ENCODE peak calls at places on chromosomes 12 and 14, in ten cellular contexts. F is A673, W is posterior vena cava, Y is A172, I is sigmoid colon, S is lower leg skin, Q is activated T-helper 1 cell treated with Interleukin-2 at 50 U/mL for 16 hours, T is pons, E is MV-4-11, Z is foreskin melanocyte. L is an unnamed sample.

GRCh38 chr12:8052679-8053078 is 13.5 kb downstream of the C3AR1 start:
- DNase-seq in F (no peak), W (peak), Y (no peak), I (no peak), S (no peak), Q (no peak), T (peak), E (peak), Z (no peak), L (no peak)

GRCh38 chr12:75725505-75726120 is 214.2 kb upstream of the KRR1 start:
- DNase-seq in F (peak), W (no peak), Y (peak), I (no peak), S (no peak), Q (no peak), T (peak), E (no peak), Z (no peak), L (no peak)

GRCh38 chr12:52631676-52632459 is 13.5 kb upstream of the KRT73 start:
- DNase-seq in F (no peak), W (no peak), Y (no peak), I (no peak), S (no peak), Q (no peak), T (no peak), E (no peak), Z (no peak), L (no peak)

GRCh38 chr14:75442642-75443041 is 14.8 kb downstream of the JDP2 start:
- DNase-seq in F (no peak), W (no peak), Y (no peak), I (no peak), S (no peak), Q (no peak), T (no peak), E (no peak), Z (no peak), L (no peak)

GRCh38 chr12:24244231-24244630 is 294.8 kb upstream of the SOX5 start:
- DNase-seq in F (no peak), W (no peak), Y (no peak), I (no peak), S (no peak), Q (no peak), T (no peak), E (no peak), Z (no peak), L (no peak)

GRCh38 chr14:66503532-66503931 is 4.4 kb upstream of the GPHN start:
- DNase-seq in F (no peak), W (no peak), Y (no peak), I (no peak), S (no peak), Q (no peak), T (no peak), E (no peak), Z (no peak), L (no peak)

GRCh38 chr12:71299541-71300376 is 139.8 kb upstream of the LGR5 start:
- DNase-seq in F (no peak), W (no peak), Y (peak), I (no peak), S (no peak), Q (no peak), T (no peak), E (no peak), Z (no peak), L (no peak)

GRCh38 chr12:117522559-117522958 is 161.1 kb upstream of the NOS1 start:
- DNase-seq in F (no peak), W (no peak), Y (no peak), I (no peak), S (no peak), Q (no peak), T (no peak), E (no peak), Z (no peak), L (no peak)

GRCh38 chr12:103930787-103931536 is 752 bp downstream of the HSP90B1 start:
- DNase-seq in F (no peak), W (peak), Y (no peak), I (peak), S (peak), Q (no peak), T (peak), E (peak), Z (peak), L (no peak)

GRCh38 chr12:120820885-120821510 is 83.2 kb downstream of the SPPL3 start:
- DNase-seq in F (no peak), W (no peak), Y (no peak), I (no peak), S (no peak), Q (no peak), T (peak), E (no peak), Z (peak), L (no peak)

GRCh38 chr14:99387880-99388279 is 92.8 kb downstream of the SETD3 start:
- DNase-seq in F (no peak), W (no peak), Y (no peak), I (no peak), S (no peak), Q (no peak), T (no peak), E (peak), Z (no peak), L (no peak)

GRCh38 chr14:46250113-46250703 is 401.4 kb downstream of the RPL10L start:
- DNase-seq in F (peak), W (no peak), Y (peak), I (no peak), S (no peak), Q (no peak), T (peak), E (peak), Z (peak), L (peak)

GRCh38 chr12:132700212-132700913 is 10.3 kb upstream of the PGAM5 start:
- DNase-seq in F (no peak), W (no peak), Y (peak), I (no peak), S (no peak), Q (no peak), T (no peak), E (no peak), Z (peak), L (no peak)

GRCh38 chr12:115223322-115223721 is 539.3 kb upstream of the TBX3 start:
- DNase-seq in F (no peak), W (no peak), Y (peak), I (no peak), S (no peak), Q (no peak), T (no peak), E (peak), Z (no peak), L (no peak)

GRCh38 chr14:71328183-71328582 is 420.9 kb downstream of the PCNX1 start:
- DNase-seq in F (no peak), W (no peak), Y (no peak), I (no peak), S (no peak), Q (no peak), T (no peak), E (no peak), Z (no peak), L (no peak)

GRCh38 chr12:105775351-105775750 is 363.4 kb downstream of the NUAK1 start:
- DNase-seq in F (no peak), W (no peak), Y (peak), I (no peak), S (no peak), Q (no peak), T (peak), E (peak), Z (peak), L (no peak)

GRCh38 chr12:58833844-58834243 is 86.5 kb downstream of the LRIG3 start:
- DNase-seq in F (peak), W (no peak), Y (no peak), I (no peak), S (no peak), Q (no peak), T (peak), E (no peak), Z (no peak), L (no peak)

GRCh38 chr12:101839324-101840283 is 8.8 kb upstream of the GNPTAB start:
- DNase-seq in F (peak), W (no peak), Y (peak), I (peak), S (peak), Q (peak), T (peak), E (peak), Z (peak), L (peak)

GRCh38 chr14:86777950-86778602 is 1214.9 kb downstream of the GALC start:
- DNase-seq in F (no peak), W (no peak), Y (peak), I (no peak), S (no peak), Q (no peak), T (no peak), E (no peak), Z (no peak), L (no peak)

GRCh38 chr12:117342682-117343081 is 18.7 kb downstream of the NOS1 start:
- DNase-seq in F (peak), W (no peak), Y (peak), I (no peak), S (no peak), Q (no peak), T (no peak), E (no peak), Z (no peak), L (no peak)

GRCh38 chr12:57528831-57529555 is 6.4 kb downstream of the MBD6 start:
- DNase-seq in F (no peak), W (no peak), Y (no peak), I (no peak), S (no peak), Q (no peak), T (no peak), E (no peak), Z (no peak), L (peak)

GRCh38 chr14:61609143-61609851 is 86.0 kb upstream of the HIF1A start:
- DNase-seq in F (no peak), W (no peak), Y (no peak), I (no peak), S (no peak), Q (no peak), T (peak), E (no peak), Z (peak), L (peak)

GRCh38 chr12:58032156-58032555 is 90.8 kb downstream of the ATP23 start:
- DNase-seq in F (no peak), W (no peak), Y (no peak), I (no peak), S (no peak), Q (no peak), T (no peak), E (no peak), Z (no peak), L (no peak)

GRCh38 chr14:67357583-67358354 is 1.8 kb downstream of the ATP6V1D start:
- DNase-seq in F (no peak), W (no peak), Y (peak), I (no peak), S (no peak), Q (no peak), T (no peak), E (no peak), Z (no peak), L (peak)

GRCh38 chr14:104315169-104315568 is 176.8 kb downstream of the KIF26A start:
- DNase-seq in F (no peak), W (peak), Y (no peak), I (peak), S (no peak), Q (no peak), T (no peak), E (no peak), Z (no peak), L (peak)

GRCh38 chr12:79547044-79547734 is 143.6 kb downstream of the PAWR start:
- DNase-seq in F (peak), W (no peak), Y (peak), I (no peak), S (peak), Q (no peak), T (no peak), E (no peak), Z (no peak), L (peak)

GRCh38 chr14:22070119-22070982 is 396.7 kb upstream of the OR4E1 start:
- DNase-seq in F (peak), W (peak), Y (no peak), I (no peak), S (no peak), Q (peak), T (no peak), E (peak), Z (no peak), L (peak)

GRCh38 chr14:53670701-53671100 is 285.9 kb downstream of the BMP4 start:
- DNase-seq in F (no peak), W (no peak), Y (peak), I (no peak), S (no peak), Q (no peak), T (no peak), E (peak), Z (peak), L (no peak)

GRCh38 chr12:118980407-118981014 is 830 bp upstream of the SRRM4 start:
- DNase-seq in F (no peak), W (peak), Y (no peak), I (no peak), S (no peak), Q (no peak), T (no peak), E (no peak), Z (no peak), L (peak)

GRCh38 chr14:67050892-67051291 is 138.3 kb upstream of the GARIN2 start:
- DNase-seq in F (peak), W (no peak), Y (no peak), I (peak), S (no peak), Q (no peak), T (no peak), E (no peak), Z (no peak), L (no peak)

GRCh38 chr14:99658218-99658617 is 13.3 kb downstream of the HHIPL1 start:
- DNase-seq in F (no peak), W (no peak), Y (no peak), I (no peak), S (no peak), Q (no peak), T (no peak), E (no peak), Z (no peak), L (no peak)

GRCh38 chr14:29558516-29558915 is 369.1 kb downstream of the PRKD1 start:
- DNase-seq in F (no peak), W (no peak), Y (no peak), I (no peak), S (no peak), Q (no peak), T (peak), E (no peak), Z (no peak), L (no peak)

GRCh38 chr14:40599726-40600125 is 1007.0 kb upstream of the LRFN5 start:
- DNase-seq in F (no peak), W (no peak), Y (peak), I (no peak), S (no peak), Q (no peak), T (no peak), E (no peak), Z (no peak), L (no peak)

GRCh38 chr14:67636361-67636919 is 16.7 kb downstream of the ARG2 start:
- DNase-seq in F (peak), W (no peak), Y (no peak), I (no peak), S (no peak), Q (no peak), T (no peak), E (no peak), Z (no peak), L (no peak)